ENCODE peak calls at places on chromosomes 5 and 9, in six cellular contexts. M, K, O, N, P and Q are unnamed samples.

GRCh38 chr9:31119882-31120481 is 1264.5 kb upstream of the ACO1 start:
- DNase-seq in M (peak), K (no peak), O (peak), N (no peak), P (no peak), Q (no peak)

GRCh38 chr5:169343761-169344160 is 42.8 kb upstream of the SLIT3 start:
- DNase-seq in M (no peak), K (no peak), O (no peak), N (no peak), P (no peak), Q (no peak)

GRCh38 chr5:144418719-144419118 is 248.0 kb downstream of the KCTD16 start:
- DNase-seq in M (no peak), K (no peak), O (no peak), N (no peak), P (no peak), Q (no peak)

GRCh38 chr9:129803679-129804065 is 688 bp downstream of the TOR1B start:
- DNase-seq in M (no peak), K (no peak), O (no peak), N (no peak), P (no peak), Q (no peak)

GRCh38 chr5:95446009-95446408 is 54.8 kb downstream of the FAM81B start:
- DNase-seq in M (no peak), K (no peak), O (no peak), N (no peak), P (peak), Q (no peak)

GRCh38 chr9:114893622-114894021 is 36.8 kb downstream of the TNFSF8 start:
- DNase-seq in M (no peak), K (no peak), O (no peak), N (no peak), P (peak), Q (no peak)

GRCh38 chr9:38172601-38173000 is 103.6 kb upstream of the SHB start:
- DNase-seq in M (no peak), K (no peak), O (no peak), N (no peak), P (no peak), Q (no peak)

GRCh38 chr9:79015951-79016350 is 555.8 kb upstream of the TLE4 start:
- DNase-seq in M (no peak), K (no peak), O (no peak), N (no peak), P (no peak), Q (no peak)

GRCh38 chr5:78522476-78523105 is 126.0 kb downstream of the LHFPL2 start:
- DNase-seq in M (no peak), K (no peak), O (no peak), N (no peak), P (no peak), Q (no peak)

GRCh38 chr9:84404095-84404686 is 63.6 kb upstream of the SLC28A3 start:
- DNase-seq in M (peak), K (no peak), O (peak), N (no peak), P (no peak), Q (no peak)

GRCh38 chr9:133290751-133291302 is 15.8 kb upstream of the ABO start:
- DNase-seq in M (no peak), K (no peak), O (no peak), N (no peak), P (no peak), Q (no peak)

GRCh38 chr5:37448941-37449340 is 69.8 kb downstream of the WDR70 start:
- DNase-seq in M (no peak), K (no peak), O (no peak), N (no peak), P (peak), Q (no peak)

GRCh38 chr5:33068786-33069185 is 357.7 kb downstream of the NPR3 start:
- DNase-seq in M (no peak), K (no peak), O (no peak), N (no peak), P (peak), Q (no peak)